ENCODE peak calls at places on chromosomes 16 and 17, in six cellular contexts. O is NCI-H1694 treated with DMSO at 0.1 percent for 48 hours, B is NCI-H1092, W is transverse colon, X is nucleus accumbens, P is LHCN-M2. J is an unnamed sample.

GRCh38 chr16:3690991-3691720 is 26.2 kb downstream of the TRAP1 start:
- DNase-seq in O (no peak), B (no peak), W (no peak), X (no peak), P (peak), J (no peak)

GRCh38 chr16:1363501-1364041 is 11.8 kb downstream of the GNPTG start:
- DNase-seq in O (peak), B (no peak), W (peak), X (no peak), P (peak), J (no peak)

GRCh38 chr16:22764662-22765302 is 49.2 kb upstream of the HS3ST2 start:
- DNase-seq in O (no peak), B (no peak), W (no peak), X (no peak), P (no peak), J (no peak)

GRCh38 chr17:44178133-44178532 is 7.6 kb downstream of the ASB16 start:
- DNase-seq in O (no peak), B (no peak), W (no peak), X (no peak), P (no peak), J (no peak)

GRCh38 chr17:66634193-66634592 is 200.7 kb upstream of the CACNG5 start:
- DNase-seq in O (no peak), B (no peak), W (no peak), X (no peak), P (no peak), J (no peak)

GRCh38 chr16:1487395-1488053 is 1.2 kb downstream of the PTX4 start:
- DNase-seq in O (no peak), B (no peak), W (no peak), X (no peak), P (no peak), J (no peak)

GRCh38 chr17:63932008-63932561 is at the start of gene CD79B:
- DNase-seq in O (no peak), B (no peak), W (peak), X (no peak), P (no peak), J (no peak)

GRCh38 chr16:88477631-88478030 is 24.6 kb downstream of the ZFPM1 start:
- DNase-seq in O (no peak), B (no peak), W (no peak), X (no peak), P (no peak), J (no peak)

GRCh38 chr17:18182190-18182977 is 1.2 kb upstream of the ALKBH5 start:
- DNase-seq in O (no peak), B (no peak), W (peak), X (no peak), P (peak), J (peak)

GRCh38 chr17:81870155-81870977 is 771 bp downstream of the ARHGDIA start:
- DNase-seq in O (peak), B (no peak), W (peak), X (no peak), P (peak), J (no peak)

GRCh38 chr17:82386256-82386831 is 14.8 kb downstream of the UTS2R start:
- DNase-seq in O (no peak), B (no peak), W (no peak), X (no peak), P (no peak), J (no peak)

GRCh38 chr17:75010683-75011406 is 1.6 kb upstream of the MRPL58 start:
- DNase-seq in O (peak), B (no peak), W (peak), X (no peak), P (no peak), J (no peak)

GRCh38 chr17:32161029-32161428 is 18.7 kb downstream of the RHOT1 start:
- DNase-seq in O (no peak), B (no peak), W (no peak), X (no peak), P (no peak), J (no peak)

GRCh38 chr17:64328036-64328874 is 62.4 kb downstream of the PECAM1 start:
- DNase-seq in O (no peak), B (no peak), W (no peak), X (no peak), P (no peak), J (no peak)

GRCh38 chr17:48597775-48598631 is 4.4 kb upstream of the HOXB5 start:
- DNase-seq in O (no peak), B (peak), W (peak), X (no peak), P (peak), J (peak)

GRCh38 chr16:9709221-9709620 is 473.0 kb downstream of the GRIN2A start:
- DNase-seq in O (no peak), B (no peak), W (no peak), X (no peak), P (no peak), J (no peak)

GRCh38 chr16:57394444-57394843 is 10.1 kb upstream of the CCL17 start:
- DNase-seq in O (no peak), B (no peak), W (peak), X (no peak), P (no peak), J (no peak)

GRCh38 chr17:53630115-53630514 is 192.6 kb upstream of the KIF2B start:
- DNase-seq in O (no peak), B (no peak), W (no peak), X (no peak), P (no peak), J (no peak)

GRCh38 chr16:86085161-86085611 is 186.2 kb downstream of the IRF8 start:
- DNase-seq in O (no peak), B (no peak), W (no peak), X (no peak), P (no peak), J (peak)

GRCh38 chr16:4081577-4082021 is 34.6 kb downstream of the ADCY9 start:
- DNase-seq in O (no peak), B (no peak), W (no peak), X (no peak), P (no peak), J (no peak)

GRCh38 chr16:20624882-20625807 is 49.0 kb upstream of the ACSM2B start:
- DNase-seq in O (no peak), B (no peak), W (no peak), X (no peak), P (no peak), J (no peak)

GRCh38 chr17:77602062-77602746 is 356.3 kb upstream of the TNRC6C start:
- DNase-seq in O (no peak), B (no peak), W (peak), X (no peak), P (peak), J (peak)

GRCh38 chr17:80287806-80288579 is 27.3 kb downstream of the RNF213 start:
- DNase-seq in O (no peak), B (no peak), W (no peak), X (no peak), P (no peak), J (no peak)

GRCh38 chr17:28925912-28926365 is 23.1 kb upstream of the DHRS13 start:
- DNase-seq in O (no peak), B (no peak), W (no peak), X (no peak), P (peak), J (no peak)

GRCh38 chr16:35391328-35391727 is 1931.9 kb downstream of the TP53TG3F start:
- DNase-seq in O (peak), B (no peak), W (no peak), X (no peak), P (peak), J (no peak)

GRCh38 chr16:73210686-73211085 is 162.8 kb upstream of the ZFHX3 start:
- DNase-seq in O (no peak), B (no peak), W (no peak), X (no peak), P (no peak), J (no peak)

GRCh38 chr17:2241823-2242222 is 61.8 kb downstream of the SMG6 start:
- DNase-seq in O (no peak), B (no peak), W (no peak), X (no peak), P (peak), J (no peak)

GRCh38 chr17:71578446-71578845 is 542.4 kb upstream of the SOX9 start:
- DNase-seq in O (no peak), B (no peak), W (no peak), X (no peak), P (no peak), J (no peak)

GRCh38 chr16:27795992-27796614 is 246.2 kb downstream of the KATNIP start:
- DNase-seq in O (no peak), B (no peak), W (peak), X (no peak), P (peak), J (no peak)

GRCh38 chr16:84228321-84228838 is 11.4 kb downstream of the KCNG4 start:
- DNase-seq in O (no peak), B (no peak), W (peak), X (peak), P (peak), J (peak)

GRCh38 chr17:19978206-19978802 is 676 bp upstream of the AKAP10 start:
- DNase-seq in O (peak), B (no peak), W (no peak), X (no peak), P (no peak), J (peak)

GRCh38 chr17:28665994-28666393 is 4.0 kb downstream of the SUPT6H start:
- DNase-seq in O (no peak), B (no peak), W (no peak), X (no peak), P (no peak), J (no peak)

GRCh38 chr17:45001310-45001709 is 33.2 kb upstream of the C1QL1 start:
- DNase-seq in O (no peak), B (no peak), W (no peak), X (no peak), P (no peak), J (no peak)

J was measured in tibial artery.